ENCODE peak calls at places on chromosome 17, in four cellular contexts. H, G, B and V are unnamed samples.

GRCh38 chr17:35844547-35844946 is 24.1 kb downstream of the HEATR9 start:
- DNase-seq in H (no peak), G (no peak), B (no peak), V (no peak)

GRCh38 chr17:77863814-77864161 is 94.7 kb upstream of the TNRC6C start:
- DNase-seq in H (no peak), G (no peak), B (no peak), V (no peak)

GRCh38 chr17:76255801-76256429 is 9.2 kb upstream of the UBALD2 start:
- DNase-seq in H (no peak), G (no peak), B (peak; percentile 1), V (no peak)

GRCh38 chr17:49567871-49568694 is 7.6 kb upstream of the NXPH3 start:
- DNase-seq in H (peak; percentile 90), G (peak; percentile 16), B (peak; percentile 85), V (no peak)

GRCh38 chr17:65657251-65657828 is 95.9 kb upstream of the AXIN2 start:
- DNase-seq in H (no peak), G (no peak), B (no peak), V (no peak)

GRCh38 chr17:77476920-77477805 is 336.4 kb downstream of the SEC14L1 start:
- DNase-seq in H (peak; percentile 60), G (peak; percentile 91), B (peak; percentile 68), V (peak; percentile 92)

GRCh38 chr17:47864791-47865216 is 13.8 kb upstream of the SP6 start:
- DNase-seq in H (no peak), G (no peak), B (no peak), V (peak; percentile 82)

GRCh38 chr17:77370536-77370935 is 229.8 kb downstream of the SEC14L1 start:
- DNase-seq in H (no peak), G (no peak), B (no peak), V (no peak)

GRCh38 chr17:38421871-38422819 is 6.1 kb upstream of the ARHGAP23 start:
- DNase-seq in H (no peak), G (no peak), B (no peak), V (no peak)

GRCh38 chr17:57372156-57372555 is 115.8 kb downstream of the MSI2 start:
- DNase-seq in H (no peak), G (no peak), B (no peak), V (no peak)

GRCh38 chr17:57373756-57374155 is 117.4 kb downstream of the MSI2 start:
- DNase-seq in H (no peak), G (no peak), B (no peak), V (no peak)

GRCh38 chr17:57370583-57370982 is 114.3 kb downstream of the MSI2 start:
- DNase-seq in H (no peak), G (no peak), B (no peak), V (no peak)

GRCh38 chr17:57375040-57375769 is 118.9 kb downstream of the MSI2 start:
- DNase-seq in H (no peak), G (no peak), B (no peak), V (no peak)

DNA sequence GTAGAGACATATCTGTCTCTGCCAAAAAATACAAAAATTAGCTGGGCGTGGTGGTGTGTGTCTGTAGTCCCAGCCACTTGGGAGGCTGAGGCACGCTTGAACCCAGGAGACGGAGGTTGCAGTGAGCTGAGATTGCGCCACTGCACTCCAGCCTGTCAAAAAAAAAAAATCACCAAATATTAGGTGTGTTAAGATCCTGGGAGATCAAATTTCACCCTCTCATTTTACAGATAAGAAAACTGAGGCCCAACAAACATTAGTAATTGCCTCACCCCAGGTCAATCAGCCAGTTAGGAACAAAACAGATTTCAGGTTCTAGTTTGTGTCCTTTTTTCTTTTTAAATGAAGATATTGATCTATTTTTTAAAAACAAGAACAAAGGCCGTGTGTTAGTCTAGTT is 116.7 kb downstream of the MSI2 start:
- DNase-seq in H (no peak), G (no peak), B (no peak), V (no peak)
- H3K27ac ChIP-seq in H (no peak overlapping the region), G (no peak overlapping the region), B (no peak overlapping the region), V (no peak overlapping the region)

GRCh38 chr17:50684612-50685333 is 22.9 kb downstream of the ANKRD40 start:
- DNase-seq in H (no peak), G (no peak), B (no peak), V (no peak)
- H3K27ac ChIP-seq in H (no peak overlapping the region), G (no peak overlapping the region), B (no peak overlapping the region), V (no peak overlapping the region)

DNA sequence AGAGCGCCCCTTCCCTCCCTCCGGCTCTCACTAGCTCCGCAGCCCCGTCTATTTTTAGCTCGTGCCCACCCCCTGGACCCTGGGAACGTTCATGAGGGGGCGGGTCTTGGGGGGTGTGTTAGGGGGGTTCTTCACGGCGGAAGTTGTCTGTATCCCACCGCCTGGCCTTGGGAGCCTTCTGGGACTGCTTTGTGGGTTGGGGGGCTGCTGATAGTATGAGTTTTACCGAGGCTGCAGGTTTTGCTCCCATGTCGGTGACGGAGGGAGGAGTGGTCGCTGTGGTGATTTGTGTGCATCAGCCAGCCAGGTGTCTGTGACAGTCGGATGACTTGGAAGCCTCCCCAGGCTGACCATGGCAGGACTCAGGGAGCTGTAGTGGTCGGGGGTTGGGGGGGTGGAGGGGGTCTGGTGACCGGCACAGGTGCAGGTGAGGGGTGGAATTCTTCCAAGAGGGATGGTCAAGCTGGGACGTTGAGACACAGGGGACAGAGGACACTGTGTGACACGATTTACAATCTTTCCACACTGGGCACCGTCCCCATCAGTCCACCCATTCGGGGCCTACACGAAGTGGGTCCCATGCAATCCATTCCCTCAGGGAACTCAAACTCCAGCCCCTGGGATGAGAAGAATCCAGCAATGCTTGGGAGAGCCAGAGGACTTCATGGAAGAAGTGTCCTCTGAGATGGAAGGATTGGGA is 1.4 kb downstream of the ATP1B2 start:
- DNase-seq in H (no peak), G (no peak), B (no peak), V (no peak)
- H3K27ac ChIP-seq in H (peak overlapping the region; percentile 82), G (no peak overlapping the region), B (peak overlapping the region; percentile 88), V (no peak overlapping the region)

GRCh38 chr17:45314761-45315549 is 1.9 kb downstream of the MAP3K14 start:
- DNase-seq in H (no peak), G (no peak), B (no peak), V (no peak)
- H3K27ac ChIP-seq in H (no peak overlapping the region), G (no peak overlapping the region), B (peak overlapping the region; percentile 96), V (no peak overlapping the region)

DNA sequence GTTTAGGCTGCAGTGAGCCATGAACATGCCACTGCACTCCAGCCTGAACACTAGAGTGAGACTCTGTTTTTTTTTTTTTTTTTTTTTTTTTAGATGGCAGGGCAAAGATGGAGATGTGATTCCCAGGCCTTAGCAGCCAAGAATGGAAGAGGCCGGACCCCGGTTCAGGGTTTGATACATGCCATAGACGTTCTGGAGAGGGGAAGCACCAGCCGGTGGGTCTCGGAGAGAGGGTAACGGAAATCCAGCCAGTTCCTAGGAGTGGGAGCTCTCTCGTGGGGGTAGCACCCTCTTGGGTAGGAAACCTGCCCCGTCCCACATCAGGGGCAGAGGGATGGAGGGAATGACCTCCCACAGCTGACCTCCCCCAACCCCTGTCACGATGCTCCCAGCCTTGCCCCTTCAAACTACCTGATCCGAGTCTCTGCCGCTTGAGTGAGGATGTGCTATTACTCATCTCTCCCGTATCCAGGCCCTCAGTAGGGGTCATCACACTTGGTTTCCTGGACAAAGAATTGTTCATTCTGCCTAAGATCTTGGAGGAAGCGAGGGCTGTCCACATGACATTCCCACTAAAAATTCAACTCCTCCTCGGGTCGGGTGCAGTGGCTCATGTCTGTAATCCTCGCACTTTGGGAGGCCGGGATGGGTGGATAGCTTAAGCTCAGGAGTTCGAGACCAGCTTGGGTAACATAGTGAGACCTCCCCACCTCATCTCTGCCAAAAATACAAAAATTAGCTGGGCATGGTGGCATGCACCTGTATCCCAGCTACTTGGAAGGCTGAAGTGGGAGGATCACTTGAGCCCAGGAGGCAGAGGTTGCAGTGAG is 47.3 kb downstream of the MIS12 start:
- DNase-seq in H (no peak), G (no peak), B (no peak), V (no peak)
- H3K27ac ChIP-seq in H (no peak overlapping the region), G (no peak overlapping the region), B (no peak overlapping the region), V (no peak overlapping the region)

DNA sequence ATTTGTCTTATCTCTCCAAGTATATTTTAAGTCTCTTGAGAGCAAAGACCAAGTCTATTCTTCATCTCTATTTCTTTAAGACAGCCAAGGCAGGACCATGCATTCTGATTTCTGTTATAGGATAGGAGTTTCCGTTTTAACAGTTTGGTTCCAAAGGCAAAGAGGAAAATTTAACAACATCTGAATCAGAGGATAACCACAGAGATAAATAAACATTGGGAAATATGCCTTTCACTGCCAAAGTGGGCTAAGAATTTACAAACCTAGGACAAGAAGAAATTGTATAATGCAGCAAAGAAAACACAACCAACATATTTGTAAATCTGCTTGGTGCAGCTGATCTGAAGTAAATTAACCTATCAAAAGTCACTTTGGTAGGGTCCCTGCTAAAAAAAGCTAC is 37.7 kb downstream of the USP32 start:
- DNase-seq in H (no peak), G (peak; percentile 49), B (no peak), V (no peak)
- H3K27ac ChIP-seq in H (peak overlapping the region; percentile 12), G (no peak overlapping the region), B (peak overlapping the region; percentile 62), V (no peak overlapping the region)

DNA sequence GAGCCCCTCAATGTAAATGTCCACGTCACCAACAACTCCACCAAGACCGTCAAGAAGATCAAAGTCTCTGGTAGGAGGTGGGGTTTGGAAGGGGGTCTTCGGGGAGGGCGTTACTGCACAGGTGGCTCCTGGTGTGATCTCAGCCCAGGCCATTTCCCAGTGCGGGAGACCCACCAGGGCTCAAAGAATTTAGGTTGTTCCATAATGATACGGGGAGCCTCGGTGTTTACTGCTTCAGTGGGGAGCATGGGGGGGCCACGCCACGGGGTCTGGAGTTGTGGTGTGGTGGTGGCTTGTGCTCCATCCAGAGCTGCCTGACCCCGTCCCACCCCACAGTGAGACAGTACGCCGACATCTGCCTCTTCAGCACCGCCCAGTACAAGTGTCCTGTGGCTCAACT is 7.8 kb downstream of the ARRB2 start:
- DNase-seq in H (no peak), G (no peak), B (no peak), V (no peak)
- H3K27ac ChIP-seq in H (no peak overlapping the region), G (no peak overlapping the region), B (no peak overlapping the region), V (no peak overlapping the region)

DNA sequence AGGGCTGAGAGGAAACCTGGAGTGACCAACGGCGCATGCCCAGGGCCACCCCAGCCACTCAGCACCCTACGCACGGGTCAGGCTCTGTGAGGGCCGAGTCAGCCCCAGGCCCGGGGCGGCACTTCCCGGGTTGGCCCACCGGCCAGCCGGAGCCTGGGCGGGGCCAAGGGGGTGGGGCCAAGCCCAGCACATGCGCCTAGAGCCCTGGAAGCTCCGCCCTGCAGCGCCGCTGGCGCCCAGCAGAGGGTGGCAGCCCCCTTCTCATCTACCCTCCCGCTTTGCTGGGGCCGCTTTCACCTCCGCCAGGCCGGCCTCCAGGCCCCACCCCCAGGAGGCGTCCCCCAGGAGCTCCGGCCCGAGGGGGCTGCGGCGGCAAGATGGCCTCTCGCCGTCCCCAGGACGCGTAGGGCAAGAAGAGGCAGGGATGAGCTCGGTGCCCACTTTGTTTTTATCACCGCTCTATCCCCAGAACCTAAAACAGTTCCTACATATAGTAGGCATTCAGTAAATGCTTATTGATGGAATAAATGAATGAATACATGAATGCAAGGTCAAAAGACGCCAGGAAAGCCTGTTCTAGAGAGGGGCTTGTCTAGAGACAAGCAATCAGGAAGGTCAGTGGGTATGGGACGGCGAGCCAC is 31.3 kb downstream of the MYO18A start:
- DNase-seq in H (peak; percentile 97), G (peak; percentile 79), B (peak; percentile 89), V (no peak)
- H3K27ac ChIP-seq in H (peak overlapping the region; percentile 83), G (peak overlapping the region; percentile 47), B (peak overlapping the region; percentile 92), V (peak overlapping the region; percentile 92)